ENCODE peak calls at places on chromosomes 4 and X, in nine cellular contexts. D is left lung, W is fibroblast of lung, Z is A549, Y is adrenal gland, E is psoas muscle, F is upper lobe of left lung, C is lower lobe of right lung, O is IMR-90. R is an unnamed sample. For H3K9me3, the result is how much of the 10 kb centered on the place peaks cover.

GRCh38 chr4:120071192-120071795 is 4.6 kb upstream of the MAD2L1 start:
- DNase-seq in W (peak), F (peak), Y (peak), O (peak), C (no peak), Z (peak), D (no peak), E (no peak), R (no peak)

GRCh38 chrX:121010218-121010617 is 24.7 kb upstream of the CT47A1 start:
- DNase-seq in O (no peak), W (peak), D (no peak), Y (no peak), C (no peak), Z (no peak), E (no peak), F (no peak), R (no peak)

GRCh38 chrX:55056820-55057690 is 17.8 kb upstream of the PAGE2B start:
- DNase-seq in Y (no peak), W (peak), C (no peak), D (no peak), Z (no peak), O (peak), F (no peak), E (no peak), R (no peak)

GRCh38 chr4:26131711-26132110 is 189.1 kb upstream of the RBPJ start:
- DNase-seq in F (no peak), Z (no peak), D (no peak), E (no peak), O (no peak), Y (no peak), C (no peak), W (no peak), R (no peak)

GRCh38 chr4:173192375-173193162 is 24.0 kb downstream of the GALNT7 start:
- DNase-seq in E (no peak), D (no peak), Y (no peak), C (no peak), Z (no peak), O (no peak), F (no peak), W (no peak), R (no peak)

GRCh38 chr4:90904018-90904417 is 776.8 kb downstream of the CCSER1 start:
- DNase-seq in W (no peak), D (no peak), Y (no peak), E (no peak), O (no peak), C (no peak), F (no peak), Z (no peak), R (no peak)

GRCh38 chr4:119210760-119211159 is 1.8 kb upstream of the USP53 start:
- DNase-seq in E (no peak), O (peak), Y (no peak), F (no peak), D (no peak), Z (no peak), W (no peak), C (no peak), R (no peak)

GRCh38 chrX:71163010-71163409 is 18.4 kb downstream of the NLGN3 start:
- DNase-seq in E (no peak), F (no peak), O (no peak), Z (no peak), C (no peak), W (no peak), D (no peak), Y (no peak), R (no peak)

GRCh38 chr4:82642321-82642720 is 80.5 kb upstream of the TMEM150C start:
- DNase-seq in C (no peak), Z (no peak), O (no peak), W (no peak), Y (no peak), E (no peak), D (no peak), F (no peak), R (no peak)

GRCh38 chrX:102651242-102651967 is at the start of gene GPRASP1:
- DNase-seq in E (peak), Z (no peak), W (peak), D (peak), O (peak), Y (peak), C (peak), F (peak), R (peak)

GRCh38 chr4:141388483-141388882 is 167.8 kb downstream of the ZNF330 start:
- DNase-seq in E (no peak), W (peak), Z (no peak), C (no peak), O (peak), D (no peak), F (no peak), Y (no peak), R (no peak)

GRCh38 chr4:7956306-7957112 is 16.8 kb upstream of the AFAP1 start:
- DNase-seq in F (no peak), O (peak), W (peak), Z (no peak), Y (peak), E (peak), D (no peak), C (no peak), R (no peak)

GRCh38 chr4:40276541-40276940 is 58.6 kb upstream of the CHRNA9 start:
- DNase-seq in Y (no peak), C (no peak), F (no peak), E (no peak), Z (no peak), D (no peak), W (no peak), O (no peak), R (no peak)

GRCh38 chr4:155478336-155478825 is 101.6 kb upstream of the MAP9 start:
- DNase-seq in W (peak), O (peak), C (no peak), E (no peak), D (no peak), F (no peak), Y (no peak), Z (no peak), R (no peak)

GRCh38 chr4:139560396-139561084 is 4.5 kb upstream of the SETD7 start:
- DNase-seq in F (no peak), C (no peak), Z (no peak), E (no peak), W (no peak), D (no peak), Y (peak), O (no peak), R (no peak)

GRCh38 chr4:154010377-154010776 is 221.5 kb upstream of the SFRP2 start:
- DNase-seq in C (no peak), E (no peak), Y (no peak), Z (no peak), W (no peak), O (no peak), D (no peak), F (no peak), R (no peak)

GRCh38 chrX:53357799-53358530 is 64.5 kb downstream of the SMC1A start:
- DNase-seq in O (peak), F (no peak), Z (no peak), W (peak), E (no peak), Y (peak), C (no peak), D (no peak), R (peak)

GRCh38 chrX:66042307-66043077 is 2.6 kb upstream of the VSIG4 start:
- DNase-seq in C (no peak), Y (no peak), W (no peak), F (no peak), O (no peak), E (no peak), D (no peak), Z (no peak), R (no peak)

GRCh38 chr4:55080174-55080865 is 45.1 kb downstream of the KDR start:
- DNase-seq in F (no peak), E (no peak), D (no peak), Y (no peak), W (peak), Z (no peak), C (no peak), O (no peak), R (no peak)

GRCh38 chrX:41350150-41350975 is 16.4 kb downstream of the DDX3X start:
- DNase-seq in D (no peak), O (peak), Z (no peak), F (no peak), C (no peak), W (peak), E (no peak), Y (no peak), R (no peak)

GRCh38 chr4:177182728-177183127 is 126.9 kb upstream of the NEIL3 start:
- DNase-seq in D (no peak), Z (no peak), Y (no peak), E (no peak), F (no peak), O (peak), W (no peak), C (no peak), R (no peak)

GRCh38 chrX:129115935-129116334 is 407.4 kb downstream of the SMARCA1 start:
- DNase-seq in F (no peak), W (peak), O (no peak), E (no peak), Y (no peak), D (no peak), C (no peak), Z (no peak), R (no peak)
- H3K27ac ChIP-seq in F (no peak), W (no peak), O (no peak), E (no peak), Y (no peak), D (no peak), C (no peak), Z (no peak), R (no peak)

GRCh38 chrX:1533083-1533482 is 3.9 kb downstream of the P2RY8 start:
- DNase-seq in Z (no peak), W (no peak), D (no peak), E (no peak), O (no peak), C (no peak), F (no peak), Y (no peak), R (no peak)
- TF ChIP-seq CTCF in Z (no peak), W (no peak), D (no peak), E (no peak), O (no peak), C (no peak), F (no peak), Y (no peak), R (no peak)

GRCh38 chrX:63013549-63013948 is 337.6 kb downstream of the SPIN4 start:
- DNase-seq in Z (no peak), Y (no peak), F (no peak), O (no peak), W (no peak), D (no peak), C (no peak), E (no peak), R (no peak)
- H3K9me3 ChIP-seq in Z (under half), Y (under half), F (under half), O (under half), W (under half), D (under half), C (under half), E (under half), R (under half)

GRCh38 chr4:76614589-76614988 is 179.6 kb downstream of the SHROOM3 start:
- DNase-seq in Y (no peak), E (no peak), W (peak), C (no peak), F (no peak), O (peak), Z (no peak), D (no peak), R (no peak)

GRCh38 chr4:76610751-76611150 is 175.7 kb downstream of the SHROOM3 start:
- DNase-seq in Z (no peak), W (no peak), D (no peak), E (no peak), O (no peak), C (no peak), Y (no peak), F (no peak), R (no peak)

GRCh38 chr4:76611164-76611563 is 176.1 kb downstream of the SHROOM3 start:
- DNase-seq in D (no peak), E (no peak), O (peak), W (peak), F (no peak), Y (no peak), Z (no peak), C (no peak), R (no peak)

GRCh38 chr4:76607846-76608245 is 172.8 kb downstream of the SHROOM3 start:
- DNase-seq in E (no peak), Y (no peak), W (no peak), D (no peak), O (no peak), Z (no peak), F (no peak), C (no peak), R (no peak)

GRCh38 chr4:76611611-76612010 is 176.6 kb downstream of the SHROOM3 start:
- DNase-seq in Z (no peak), Y (no peak), F (peak), D (no peak), E (no peak), W (peak), O (peak), C (no peak), R (peak)
- H3K27ac ChIP-seq in Z (peak), Y (peak), F (peak), D (peak), E (no peak), W (peak), O (peak), C (peak), R (peak)

DNA sequence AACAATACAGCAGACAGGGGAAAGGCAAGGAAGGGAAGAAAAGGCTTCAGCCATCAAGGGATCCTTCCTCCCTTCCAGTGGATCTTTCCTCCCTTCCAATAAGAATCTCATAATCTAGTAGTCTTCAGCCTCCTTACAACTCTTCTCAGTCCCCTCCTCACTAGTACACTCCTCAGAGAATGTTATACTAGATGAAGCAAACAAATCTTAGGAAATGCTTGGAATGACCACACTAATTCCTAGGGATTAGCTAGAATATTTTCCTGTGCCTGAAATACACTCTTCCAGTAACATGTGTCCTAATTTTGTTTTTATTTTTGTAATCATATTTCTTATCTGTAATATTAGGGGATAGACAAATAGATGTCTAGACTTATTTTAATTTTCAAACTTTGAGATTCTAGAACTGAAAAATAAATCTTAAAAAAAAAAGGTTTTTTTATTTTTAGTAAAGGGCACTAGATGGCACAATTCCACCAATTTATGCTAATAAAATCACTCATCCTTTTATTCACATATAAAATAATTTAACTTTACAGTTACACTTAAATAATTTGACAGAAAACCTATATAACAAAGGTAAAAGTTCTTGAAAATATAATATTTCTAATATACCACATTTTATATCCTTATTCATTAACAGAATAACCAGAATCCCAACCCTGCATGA is 7.0 kb upstream of the STPG2 start:
- DNase-seq in C (no peak), Z (no peak), W (peak), D (no peak), F (no peak), Y (no peak), O (peak), E (no peak), R (no peak)
- TF ChIP-seq CTCF in C (no peak), Z (no peak), W (no peak), D (no peak), F (no peak), Y (no peak), O (peak), E (peak), R (peak)

GRCh38 chr4:188110036-188110435 is 633 bp upstream of the TRIML2 start:
- DNase-seq in Y (no peak), E (no peak), W (no peak), C (no peak), O (no peak), D (no peak), F (no peak), Z (peak), R (no peak)

GRCh38 chr4:188109157-188109755 is at the start of gene TRIML2:
- DNase-seq in D (no peak), Y (no peak), O (no peak), C (no peak), Z (peak), E (no peak), W (no peak), F (no peak), R (no peak)

GRCh38 chr4:188107931-188108843 is 1.2 kb downstream of the TRIML2 start:
- DNase-seq in Y (no peak), W (peak), E (no peak), D (no peak), Z (peak), O (peak), C (no peak), F (no peak), R (no peak)

GRCh38 chr4:188113156-188113555 is 3.8 kb upstream of the TRIML2 start:
- DNase-seq in E (no peak), W (no peak), Z (no peak), Y (no peak), O (peak), C (no peak), D (no peak), F (no peak), R (no peak)

GRCh38 chr4:188110741-188111458 is 1.5 kb upstream of the TRIML2 start:
- DNase-seq in O (peak), Y (no peak), F (no peak), C (no peak), D (no peak), Z (peak), E (no peak), W (no peak), R (no peak)
- H3K9me3 ChIP-seq in O (under half), Y (under half), F (under half), C (under half), D (under half), Z (under half), E (under half), W (under half), R (under half)

GRCh38 chrX:56783996-56784620 is 55.1 kb downstream of the NBDY start:
- DNase-seq in C (no peak), D (no peak), Y (no peak), E (no peak), Z (no peak), O (no peak), F (no peak), W (no peak), R (peak)

GRCh38 chrX:56784666-56785065 is 55.6 kb downstream of the NBDY start:
- DNase-seq in C (no peak), D (no peak), W (no peak), Y (no peak), F (peak), E (no peak), Z (no peak), O (no peak), R (no peak)

GRCh38 chrX:56782362-56782761 is 53.3 kb downstream of the NBDY start:
- DNase-seq in C (no peak), Y (no peak), E (no peak), Z (no peak), W (no peak), D (no peak), O (no peak), F (no peak), R (no peak)

GRCh38 chrX:56782791-56783449 is 53.9 kb downstream of the NBDY start:
- DNase-seq in W (no peak), F (no peak), E (peak), Z (no peak), D (no peak), Y (no peak), C (no peak), O (no peak), R (no peak)

GRCh38 chrX:56783450-56783831 is 54.4 kb downstream of the NBDY start:
- DNase-seq in O (peak), F (peak), Z (no peak), E (peak), D (peak), C (no peak), Y (no peak), W (no peak), R (no peak)
- H3K27ac ChIP-seq in O (peak), F (no peak), Z (no peak), E (peak), D (peak), C (no peak), Y (peak), W (peak), R (no peak)

GRCh38 chr4:126583509-126583908 is 1049.2 kb upstream of the INTU start:
- DNase-seq in Z (no peak), D (no peak), Y (no peak), W (peak), E (no peak), F (no peak), O (peak), C (no peak), R (peak)
- TF ChIP-seq CTCF in Z (no peak), D (no peak), Y (no peak), W (peak), E (no peak), F (no peak), O (peak), C (no peak), R (peak)

DNA sequence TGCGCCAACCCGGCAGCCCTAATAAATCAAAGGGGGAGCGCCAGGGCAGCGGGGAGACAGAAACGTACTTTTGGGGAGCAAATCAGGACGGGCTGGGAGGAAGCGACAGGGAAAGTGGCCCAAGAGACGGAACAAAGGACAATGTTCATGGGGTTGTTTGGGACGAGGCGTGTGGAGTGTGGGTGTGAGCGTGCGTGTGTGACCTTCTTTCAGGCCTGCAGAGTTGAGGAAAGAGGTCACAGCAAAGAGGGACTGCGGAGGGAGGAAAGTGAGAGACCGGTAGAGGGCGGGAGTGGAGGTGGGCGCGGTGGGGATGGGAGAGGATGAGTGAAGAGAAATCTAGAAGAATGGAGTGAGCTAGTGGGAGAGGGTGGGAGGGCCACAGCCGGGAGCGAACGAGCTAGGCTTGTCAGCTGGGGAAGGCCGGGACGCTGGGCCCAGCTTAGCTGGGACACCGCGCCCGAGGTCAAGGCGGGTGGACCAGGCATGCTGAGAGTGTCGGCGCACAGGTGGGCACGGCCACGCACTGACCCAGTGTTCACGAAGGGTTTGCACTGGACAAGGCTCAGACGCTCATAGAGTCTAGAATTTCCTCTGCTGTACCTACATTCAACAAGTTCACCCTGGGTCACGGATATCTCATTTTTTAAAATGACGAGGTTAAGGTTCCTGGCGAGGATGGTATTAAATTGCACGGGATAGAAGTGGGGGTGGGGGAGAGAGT is 14.7 kb upstream of the PITX2 start:
- DNase-seq in Z (no peak), E (peak), F (no peak), W (no peak), C (no peak), O (no peak), Y (no peak), D (no peak), R (no peak)
- H3K9me3 ChIP-seq in Z (under half), E (under half), F (under half), W (under half), C (under half), O (under half), Y (under half), D (under half), R (under half)

GRCh38 chrX:136251042-136251991 is at the start of gene MAP7D3:
- DNase-seq in Y (peak), F (peak), Z (peak), D (peak), C (peak), O (peak), E (peak), W (peak), R (peak)
- H3K27ac ChIP-seq in Y (peak), F (peak), Z (peak), D (peak), C (peak), O (peak), E (peak), W (peak), R (peak)

R was measured in thyroid gland.